ENCODE peak calls at places on chromosomes 6 and 20, in four cellular contexts. H is H1, R is GM12878, E is HepG2. A is an unnamed sample.
A peak's percentile ranks its signal among the peaks of the same experiment; 100 is the strongest.

GRCh38 chr6:30837870-30838269 is 46.4 kb upstream of the DDR1 start:
- DNase-seq in R (no peak), E (no peak), H (no peak), A (no peak)

GRCh38 chr6:88881451-88881850 is 82.0 kb downstream of the RNGTT start:
- DNase-seq in E (no peak), R (no peak), H (no peak), A (no peak)

GRCh38 chr6:8633762-8634161 is 198.4 kb upstream of the SLC35B3 start:
- DNase-seq in E (no peak), R (no peak), H (no peak), A (no peak)

GRCh38 chr20:62816031-62816878 is 595 bp upstream of the COL9A3 start:
- DNase-seq in H (peak; percentile 84), R (no peak), E (no peak), A (no peak)

GRCh38 chr6:157517601-157518359 is 136.8 kb downstream of the ZDHHC14 start:
- DNase-seq in R (no peak), H (no peak), E (peak; percentile 54), A (no peak)

GRCh38 chr6:46078294-46078693 is 51.5 kb upstream of the ENPP4 start:
- DNase-seq in E (no peak), R (no peak), H (no peak), A (no peak)

GRCh38 chr6:159212026-159212425 is 42.8 kb downstream of the FNDC1 start:
- DNase-seq in R (no peak), E (no peak), H (no peak), A (no peak)

GRCh38 chr6:47476794-47477496 is 644 bp upstream of the CD2AP start:
- DNase-seq in E (peak; percentile 18), H (no peak), R (no peak), A (no peak)

DNA sequence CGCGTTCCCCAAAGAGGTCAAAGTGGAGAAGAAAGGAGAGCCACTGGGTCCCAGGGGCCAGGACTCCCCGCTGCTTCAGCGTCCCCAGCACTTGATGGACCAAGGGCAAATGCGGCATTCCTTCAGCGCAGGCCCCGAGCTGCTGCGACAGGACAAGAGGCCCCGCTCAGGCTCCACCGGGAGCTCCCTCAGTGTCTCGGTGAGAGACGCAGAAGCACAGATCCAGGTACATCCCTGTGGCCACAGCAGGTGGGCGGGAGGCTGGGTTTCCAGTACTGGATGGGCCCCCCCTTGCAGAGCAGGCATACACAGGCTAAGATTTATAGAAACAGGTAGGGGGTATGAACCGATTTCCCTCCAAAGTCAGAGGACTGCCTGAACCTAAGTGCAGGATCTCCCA is 42.7 kb upstream of the SMIM28 start:
- DNase-seq in R (no peak), H (no peak), E (no peak), A (no peak)
- TF ChIP-seq SP1 in R (no peak), H (no peak), E (no peak), A (no peak)

DNA sequence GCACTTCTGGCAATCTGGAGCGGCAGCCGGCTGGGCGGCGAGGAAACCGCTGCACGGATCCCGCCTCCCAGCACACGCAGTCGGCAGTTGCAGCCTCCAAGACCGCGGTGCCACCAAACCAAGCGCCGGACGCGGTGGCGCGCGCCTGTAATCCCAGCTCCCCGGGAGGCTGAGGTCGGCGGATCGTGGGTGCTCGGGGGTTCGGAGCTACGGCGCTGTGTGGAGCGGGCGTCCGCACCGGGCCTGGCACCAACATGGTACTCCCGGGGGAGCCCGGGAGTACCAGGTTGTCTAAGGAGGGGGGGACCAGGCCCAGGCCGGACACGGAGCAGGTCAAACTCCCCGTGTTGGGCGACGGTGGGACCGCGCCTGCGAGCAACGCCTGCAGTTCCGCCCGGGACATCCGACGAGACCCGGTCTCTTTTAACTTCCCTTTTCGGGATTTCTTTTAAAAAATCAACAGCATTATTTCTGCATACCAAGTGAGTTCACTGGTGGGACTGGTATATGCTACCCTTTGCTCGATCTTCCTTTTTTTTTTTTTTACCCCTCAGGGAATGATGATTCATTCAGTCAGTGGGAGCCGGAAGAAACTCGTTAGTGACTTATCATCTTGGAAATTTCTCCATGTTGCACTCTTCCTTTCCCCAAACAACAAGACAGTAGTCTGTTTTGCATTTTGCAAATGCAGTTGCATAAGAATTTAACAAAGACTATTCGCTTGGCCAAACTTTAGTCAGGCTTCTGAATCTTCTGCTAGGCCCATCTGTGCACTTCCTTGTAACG is 27.6 kb downstream of the ZNF311 start:
- DNase-seq in E (no peak), H (no peak), R (no peak), A (no peak)
- TF ChIP-seq SUZ12 in E (no peak), H (no peak), R (no peak), A (no peak)

GRCh38 chr6:54991761-54992330 is 145.3 kb downstream of the FAM83B start:
- DNase-seq in R (no peak), E (no peak), H (no peak), A (no peak)

GRCh38 chr6:54990001-54990400 is 143.4 kb downstream of the FAM83B start:
- DNase-seq in R (no peak), H (no peak), E (no peak), A (no peak)

GRCh38 chr6:54993294-54993693 is 146.7 kb downstream of the FAM83B start:
- DNase-seq in H (no peak), E (no peak), R (no peak), A (no peak)

GRCh38 chr6:54993948-54994347 is 147.4 kb downstream of the FAM83B start:
- DNase-seq in E (no peak), H (no peak), R (no peak), A (no peak)

DNA sequence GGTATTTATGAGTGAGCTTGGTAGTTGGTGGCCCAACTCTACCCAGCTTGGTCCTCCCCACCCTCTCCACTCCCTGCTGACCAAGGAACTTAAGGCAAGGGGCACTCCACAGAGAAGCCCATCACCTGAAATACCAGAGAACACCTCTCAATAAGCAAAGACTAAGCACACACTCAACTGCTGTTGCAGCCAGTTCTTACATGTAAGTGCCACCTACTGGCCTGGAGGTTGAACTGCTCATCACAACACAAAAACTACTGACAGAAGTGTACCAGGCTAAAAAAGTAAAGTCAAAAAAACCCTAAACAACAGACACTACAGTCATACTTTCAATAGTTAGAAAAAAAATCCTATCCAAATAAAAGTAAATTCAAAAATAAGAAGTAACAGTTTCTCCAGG is 146.2 kb downstream of the FAM83B start:
- DNase-seq in R (no peak), E (peak; percentile 48), H (no peak), A (no peak)
- TF ChIP-seq SP1 in R (no peak), E (no peak), H (no peak), A (no peak)

DNA sequence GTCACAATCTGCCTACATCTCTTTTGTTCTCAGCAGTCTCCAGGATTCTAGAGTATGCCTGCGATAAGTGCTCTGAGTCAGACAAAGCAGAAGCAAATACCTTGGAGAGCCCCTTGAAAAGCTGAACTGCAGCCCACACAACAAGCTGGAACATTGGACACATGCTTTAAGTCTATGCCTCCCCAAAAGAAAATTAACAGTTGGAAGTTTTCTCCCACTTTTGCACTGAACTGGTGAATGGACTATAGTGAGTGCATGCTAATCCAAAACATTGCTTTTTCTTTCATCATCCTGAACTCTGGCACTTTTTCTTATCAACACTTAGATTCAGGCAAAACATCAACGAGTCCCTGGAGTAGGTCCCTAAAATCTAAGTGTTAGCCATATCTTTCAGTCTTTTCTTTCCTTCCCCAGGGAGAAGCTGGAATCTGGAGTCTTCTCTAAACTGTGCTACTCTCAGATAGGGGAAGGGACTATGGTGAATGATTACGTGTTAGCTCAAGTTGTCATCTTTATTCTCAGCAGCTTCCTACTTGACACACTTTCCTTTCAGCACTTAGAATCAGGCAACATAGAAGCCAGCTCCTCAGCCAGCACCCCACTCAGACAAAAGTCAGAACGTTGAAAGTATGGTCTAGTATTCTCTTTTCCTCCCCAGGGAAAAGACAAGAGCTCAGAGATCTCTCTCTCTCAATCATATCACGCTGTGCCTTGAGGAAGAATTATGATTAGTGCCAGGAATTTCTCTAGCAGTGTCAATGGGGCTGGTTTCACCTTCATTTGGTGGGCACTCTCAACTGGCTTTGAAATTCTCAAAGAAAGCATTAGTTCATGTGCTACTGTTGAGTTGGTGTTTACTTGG is 811.0 kb upstream of the GJE1 start:
- DNase-seq in R (no peak), E (no peak), H (no peak), A (no peak)
- TF ChIP-seq SUZ12 in R (no peak), E (no peak), H (no peak), A (no peak)